ENCODE peak calls at places on chromosomes 3 and 15, in five cellular contexts. W, D, E, Z and A are unnamed samples.

GRCh38 chr15:68411735-68412134 is 20.2 kb downstream of the ITGA11 start:
- DNase-seq in Z (no peak), W (no peak), E (no peak), D (no peak), A (peak)

GRCh38 chr15:54789377-54789776 is 407.4 kb downstream of the RSL24D1 start:
- DNase-seq in D (no peak), W (no peak), E (no peak), Z (no peak), A (no peak)

GRCh38 chr3:183586477-183586876 is 31.0 kb upstream of the KLHL6 start:
- DNase-seq in E (no peak), Z (no peak), W (no peak), D (no peak), A (no peak)

GRCh38 chr3:53794597-53794996 is 51.6 kb downstream of the CHDH start:
- DNase-seq in Z (no peak), W (no peak), D (no peak), E (peak), A (no peak)

GRCh38 chr3:189123595-189124387 is 48.0 kb upstream of the TPRG1 start:
- DNase-seq in D (no peak), W (no peak), Z (no peak), E (no peak), A (no peak)

GRCh38 chr3:53495518-53496501 is 1.4 kb downstream of the CACNA1D start:
- DNase-seq in D (no peak), W (no peak), Z (no peak), E (no peak), A (no peak)

GRCh38 chr15:77037475-77038209 is 33.3 kb downstream of the TSPAN3 start:
- DNase-seq in E (no peak), Z (no peak), W (no peak), D (no peak), A (no peak)

GRCh38 chr15:78930577-78931388 is 14.1 kb downstream of the CTSH start:
- DNase-seq in E (peak), Z (no peak), W (no peak), D (no peak), A (no peak)

GRCh38 chr3:141485578-141486415 is 1.0 kb upstream of the RASA2 start:
- DNase-seq in D (no peak), W (no peak), Z (no peak), E (peak), A (no peak)